ENCODE peak calls at places on chromosome 1, in ten cellular contexts. N, X, Q, V, T, M, F, O, E and W are unnamed samples.

GRCh38 chr1:58724483-58724882 is 24.6 kb upstream of the MYSM1 start:
- DNase-seq in N (no peak), X (no peak), Q (no peak), V (no peak), T (no peak), M (no peak), F (no peak), O (no peak), E (no peak), W (no peak)

GRCh38 chr1:117026361-117026760 is 24.8 kb downstream of the CD101 start:
- DNase-seq in N (no peak), X (no peak), Q (no peak), V (no peak), T (no peak), M (peak; percentile 60), F (no peak), O (no peak), E (no peak), W (no peak)

GRCh38 chr1:81950037-81950436 is 149.3 kb downstream of the ADGRL2 start:
- DNase-seq in N (no peak), X (no peak), Q (no peak), V (no peak), T (no peak), M (no peak), F (no peak), O (no peak), E (no peak), W (no peak)

GRCh38 chr1:43994794-43995790 is 3.7 kb downstream of the CCDC24 start:
- DNase-seq in N (no peak), X (peak; percentile 53), Q (peak; percentile 60), V (peak; percentile 43), T (no peak), M (no peak), F (peak; percentile 87), O (peak; percentile 71), E (no peak), W (no peak)

GRCh38 chr1:209803568-209803967 is 2.4 kb downstream of the IRF6 start:
- DNase-seq in N (no peak), X (no peak), Q (no peak), V (no peak), T (no peak), M (no peak), F (no peak), O (no peak), E (no peak), W (no peak)

GRCh38 chr1:997728-998050 is 2.2 kb downstream of the HES4 start:
- DNase-seq in N (no peak), X (no peak), Q (peak; percentile 82), V (no peak), T (no peak), M (no peak), F (no peak), O (peak; percentile 33), E (peak; percentile 47), W (peak; percentile 69)

GRCh38 chr1:67564193-67564592 is 120.8 kb upstream of the GADD45A start:
- DNase-seq in N (peak; percentile 50), X (no peak), Q (no peak), V (no peak), T (no peak), M (no peak), F (no peak), O (no peak), E (peak; percentile 60), W (peak; percentile 47)

GRCh38 chr1:56790036-56790435 is 29.2 kb downstream of the FYB2 start:
- DNase-seq in N (no peak), X (no peak), Q (no peak), V (peak; percentile 24), T (no peak), M (no peak), F (no peak), O (no peak), E (no peak), W (no peak)

GRCh38 chr1:44489481-44489880 is 84.4 kb downstream of the RNF220 start:
- DNase-seq in N (no peak), X (no peak), Q (no peak), V (no peak), T (no peak), M (peak; percentile 69), F (peak; percentile 37), O (no peak), E (no peak), W (no peak)

GRCh38 chr1:165129568-165130164 is 226.8 kb downstream of the LMX1A start:
- DNase-seq in N (peak; percentile 40), X (peak; percentile 61), Q (peak; percentile 57), V (peak; percentile 55), T (no peak), M (peak; percentile 25), F (peak; percentile 94), O (peak; percentile 41), E (peak; percentile 71), W (peak; percentile 25)

GRCh38 chr1:117240547-117240946 is 29.8 kb upstream of the VTCN1 start:
- DNase-seq in N (no peak), X (no peak), Q (no peak), V (no peak), T (no peak), M (no peak), F (no peak), O (no peak), E (no peak), W (no peak)

DNA sequence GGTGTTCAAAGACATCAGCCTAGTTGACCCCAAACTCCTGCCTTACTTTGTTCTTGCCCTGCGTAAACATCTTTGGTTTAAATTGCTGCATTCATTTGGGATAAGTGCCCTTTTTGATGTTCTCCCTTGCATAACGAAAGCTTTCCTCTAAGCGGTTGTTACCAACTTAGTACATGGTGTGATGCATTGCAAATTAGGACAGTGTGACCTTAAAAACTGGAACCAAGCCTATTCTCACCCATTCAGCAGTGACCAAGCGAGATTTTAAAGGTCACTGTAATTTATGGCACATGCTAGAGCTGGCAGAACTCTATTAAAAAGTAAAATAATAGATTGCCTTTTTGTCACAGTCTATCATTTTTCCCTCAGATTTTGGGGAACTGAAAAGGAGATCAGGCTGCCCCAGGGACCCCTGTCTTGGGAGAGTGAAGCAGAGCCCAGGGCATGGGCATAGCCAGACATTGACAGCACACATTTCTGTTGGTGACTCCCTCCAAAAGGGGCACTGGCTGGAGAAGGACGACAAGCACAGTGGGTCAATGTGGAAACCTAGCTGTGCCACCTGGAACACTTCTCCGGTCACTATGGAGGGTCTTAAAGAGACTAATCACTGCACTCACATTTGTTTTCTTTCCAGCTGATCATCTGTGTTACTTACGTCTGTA is 63.9 kb downstream of the KCNK1 start:
- DNase-seq in N (no peak), X (no peak), Q (no peak), V (no peak), T (no peak), M (no peak), F (no peak), O (no peak), E (no peak), W (no peak)
- H3K27ac ChIP-seq in N (no peak overlapping the region), X (no peak overlapping the region), Q (no peak overlapping the region), V (no peak overlapping the region), T (no peak overlapping the region), M (no peak overlapping the region), F (no peak overlapping the region), O (no peak overlapping the region), E (no peak overlapping the region), W (no peak overlapping the region)

GRCh38 chr1:31749785-31750345 is 14.3 kb downstream of the ADGRB2 start:
- DNase-seq in N (no peak), X (no peak), Q (no peak), V (no peak), T (no peak), M (no peak), F (no peak), O (no peak), E (no peak), W (no peak)
- TF ChIP-seq CTCF in N (no peak), X (no peak), Q (no peak), V (no peak), T (no peak), M (no peak), F (no peak), O (no peak), E (no peak), W (no peak)

GRCh38 chr1:103109291-103109920 is 1.1 kb upstream of the COL11A1 start:
- DNase-seq in N (no peak), X (no peak), Q (no peak), V (no peak), T (no peak), M (peak; percentile 43), F (peak; percentile 30), O (no peak), E (no peak), W (peak; percentile 10)

GRCh38 chr1:103106426-103107321 is 1.6 kb downstream of the COL11A1 start:
- DNase-seq in N (peak; percentile 75), X (peak; percentile 54), Q (peak; percentile 32), V (no peak), T (no peak), M (peak; percentile 68), F (peak; percentile 72), O (peak; percentile 62), E (peak; percentile 51), W (no peak)

GRCh38 chr1:103110701-103111100 is 2.4 kb upstream of the COL11A1 start:
- DNase-seq in N (no peak), X (no peak), Q (no peak), V (no peak), T (no peak), M (peak; percentile 30), F (no peak), O (no peak), E (no peak), W (no peak)

GRCh38 chr1:103108525-103109150 is 316 bp upstream of the COL11A1 start:
- DNase-seq in N (no peak), X (peak; percentile 4), Q (peak; percentile 41), V (no peak), T (no peak), M (peak; percentile 74), F (peak; percentile 89), O (peak; percentile 34), E (peak; percentile 41), W (no peak)

GRCh38 chr1:103107696-103108524 is at the start of gene COL11A1:
- DNase-seq in N (no peak), X (no peak), Q (peak; percentile 49), V (no peak), T (no peak), M (peak; percentile 23), F (peak; percentile 41), O (peak; percentile 21), E (no peak), W (no peak)
- H3K4me3 ChIP-seq in N (peak within 1 kb of the TSS; percentile 63), X (peak within 1 kb of the TSS; percentile 51), Q (peak within 1 kb of the TSS; percentile 11), V (no peak within 1 kb of the TSS), T (peak within 1 kb of the TSS; percentile 48), M (no peak within 1 kb of the TSS), F (peak within 1 kb of the TSS; percentile 88), O (peak within 1 kb of the TSS; percentile 68), E (peak within 1 kb of the TSS; percentile 62), W (peak within 1 kb of the TSS; percentile 37)

DNA sequence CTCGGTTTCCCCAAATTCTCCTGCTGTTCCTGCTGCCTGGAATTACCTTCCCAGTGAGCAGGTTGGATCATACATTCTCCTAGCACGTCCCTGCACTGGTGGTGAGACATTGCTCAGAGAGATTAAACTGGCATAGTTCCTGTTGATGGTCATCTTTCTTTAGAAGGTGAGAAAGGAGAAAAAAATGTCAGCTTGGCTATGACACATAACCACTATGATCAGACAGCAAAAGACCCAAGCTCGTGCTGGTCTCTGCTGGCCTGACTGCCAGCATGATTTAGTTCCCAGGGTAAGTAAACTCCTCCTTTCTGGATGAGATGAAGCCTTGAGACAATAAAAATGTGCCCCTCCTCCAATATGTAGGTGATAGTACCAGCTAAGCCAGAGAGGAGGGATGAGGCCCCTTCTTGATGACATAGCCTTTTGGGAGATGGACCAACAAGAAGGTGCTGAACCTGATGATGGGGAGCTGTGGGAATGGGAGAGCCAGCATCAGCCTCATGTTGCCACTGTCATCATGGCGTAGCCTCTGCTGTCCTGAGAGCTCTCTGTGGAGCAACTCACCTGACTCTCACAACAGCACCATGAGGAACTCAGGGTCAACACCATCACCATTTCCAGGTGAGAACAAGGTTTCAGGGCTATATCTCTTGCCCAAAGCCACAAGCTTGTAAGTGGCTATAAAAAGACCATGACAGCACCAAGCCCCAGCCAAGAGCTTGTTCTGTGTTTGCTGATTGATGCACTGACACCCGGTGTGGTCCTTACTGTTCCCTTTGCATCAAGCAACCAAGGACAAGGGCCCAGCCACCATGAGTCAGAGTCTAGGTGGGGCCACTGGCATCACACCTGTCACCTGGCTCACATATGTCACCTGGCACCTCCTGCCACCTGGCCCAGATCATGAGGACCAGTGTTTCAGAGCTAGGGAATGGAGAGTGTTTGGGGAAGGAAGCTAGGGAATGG is 200.0 kb downstream of the MATN1 start:
- DNase-seq in N (no peak), X (peak; percentile 28), Q (no peak), V (no peak), T (peak; percentile 68), M (peak; percentile 93), F (no peak), O (no peak), E (peak; percentile 79), W (no peak)
- H3K27ac ChIP-seq in N (no peak overlapping the region), X (peak overlapping the region; percentile 11), Q (no peak overlapping the region), V (no peak overlapping the region), T (peak overlapping the region; percentile 54), M (no peak overlapping the region), F (no peak overlapping the region), O (no peak overlapping the region), E (peak overlapping the region; percentile 93), W (peak overlapping the region; percentile 55)